ENCODE peak calls at places on chromosomes 5 and 9, in five cellular contexts. M is IMR-90, I is neuronal stem cell, P is H9, V is mesendoderm. S is an unnamed sample.

GRCh38 chr9:35733109-35733541 is 659 bp downstream of the CREB3 start:
- DNase-seq in M (peak), I (peak), P (peak), V (peak), S (no peak)

GRCh38 chr9:92439921-92440750 is 15.9 kb upstream of the OMD start:
- DNase-seq in M (peak), I (no peak), P (no peak), V (no peak), S (peak)

GRCh38 chr9:115775669-115776068 is 377.9 kb upstream of the PAPPA start:
- DNase-seq in M (peak), I (peak), P (no peak), V (no peak), S (no peak)

GRCh38 chr5:78003914-78004313 is 227.8 kb upstream of the TBCA start:
- DNase-seq in M (no peak), I (peak), P (no peak), V (no peak), S (peak)

GRCh38 chr5:131423056-131423455 is 159.2 kb downstream of the CDC42SE2 start:
- DNase-seq in M (peak), I (no peak), P (no peak), V (peak), S (no peak)

GRCh38 chr5:52579391-52579790 is 208.3 kb upstream of the ITGA1 start:
- DNase-seq in M (no peak), I (no peak), P (no peak), V (no peak), S (no peak)

GRCh38 chr9:118643118-118643517 is 726.1 kb downstream of the BRINP1 start:
- DNase-seq in M (no peak), I (peak), P (peak), V (peak), S (peak)

GRCh38 chr5:76379316-76379715 is 23.8 kb upstream of the IQGAP2 start:
- DNase-seq in M (no peak), I (no peak), P (no peak), V (no peak), S (no peak)

GRCh38 chr5:82147860-82148573 is 130.1 kb downstream of the RPS23 start:
- DNase-seq in M (peak), I (no peak), P (no peak), V (no peak), S (no peak)

GRCh38 chr9:136438909-136439549 is 616 bp downstream of the INPP5E start:
- DNase-seq in M (peak), I (no peak), P (peak), V (peak), S (no peak)

GRCh38 chr9:123997665-123998277 is 13.8 kb upstream of the LHX2 start:
- DNase-seq in M (peak), I (no peak), P (peak), V (peak), S (peak)

GRCh38 chr5:172828911-172829431 is 5.1 kb upstream of the ERGIC1 start:
- DNase-seq in M (peak), I (no peak), P (no peak), V (peak), S (peak)
- H3K23ac ChIP-seq in M (peak), I (no peak), P (no peak), V (no peak), S (no peak)

GRCh38 chr5:141790630-141791029 is 87.6 kb downstream of the PCDH1 start:
- DNase-seq in M (no peak), I (no peak), P (no peak), V (no peak), S (no peak)

GRCh38 chr5:141786700-141787099 is 91.5 kb downstream of the PCDH1 start:
- DNase-seq in M (no peak), I (no peak), P (no peak), V (no peak), S (no peak)

GRCh38 chr5:141785667-141786066 is 92.5 kb downstream of the PCDH1 start:
- DNase-seq in M (no peak), I (no peak), P (no peak), V (no peak), S (peak)

GRCh38 chr5:141787376-141787775 is 90.8 kb downstream of the PCDH1 start:
- DNase-seq in M (no peak), I (no peak), P (no peak), V (no peak), S (no peak)

GRCh38 chr5:141788296-141788980 is 89.8 kb downstream of the PCDH1 start:
- DNase-seq in M (no peak), I (no peak), P (no peak), V (peak), S (no peak)
- H3K23ac ChIP-seq in M (no peak), I (no peak), P (no peak), V (no peak), S (no peak)

DNA sequence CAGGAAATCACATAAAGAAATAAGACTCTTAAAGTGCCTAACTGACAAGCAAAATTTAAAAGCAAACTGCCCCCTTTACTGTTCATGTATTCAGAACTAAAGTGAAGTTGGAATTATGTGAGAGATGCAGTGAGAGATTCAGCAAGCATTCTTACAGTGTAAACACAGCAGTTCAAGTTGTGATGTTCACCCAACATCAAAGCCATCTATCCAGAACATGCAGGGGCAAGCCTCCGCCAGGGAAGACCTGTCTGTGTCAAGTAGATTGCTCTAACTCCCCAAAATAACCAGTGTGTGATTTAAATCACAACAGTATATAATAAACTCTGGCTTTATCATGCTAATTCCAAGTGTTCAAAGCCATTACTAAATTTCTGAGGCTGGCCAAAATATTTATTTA is 233.3 kb downstream of the BNC2 start:
- DNase-seq in M (peak), I (no peak), P (no peak), V (no peak), S (no peak)
- H3K23ac ChIP-seq in M (peak), I (no peak), P (no peak), V (no peak), S (no peak)

GRCh38 chr5:93585054-93585751 is 2.2 kb downstream of the NR2F1 start:
- DNase-seq in M (no peak), I (peak), P (peak), V (no peak), S (no peak)
- H3K23ac ChIP-seq in M (peak), I (no peak), P (no peak), V (no peak), S (no peak)

S was measured in trophoblast cell.